ENCODE peak calls at places on chromosomes 12 and 14, in ten cellular contexts. H is T-helper 2 cell; M is GM18507; D is brain pericyte; L is activated CD4-positive, CD25-positive, alpha-beta regulatory T cell; N is SJCRH30; J is iPS-NIHi11; T is glomerular endothelial cell; R is amniotic stem cell; Z is stimulated activated naive B cell treated with anti-CD40 and anti-IgM and Interleukin-4, amounts not matched to agents 10 μg/mL and 1 μg/mL and 100 μg/mL, for 72 hours. P is an unnamed sample.

GRCh38 chr14:29906256-29906885 is 21.3 kb downstream of the PRKD1 start:
- DNase-seq in H (no peak), R (no peak), D (no peak), L (no peak), Z (no peak), T (no peak), J (peak), N (no peak), M (no peak), P (no peak)

GRCh38 chr14:52835122-52835903 is 43.9 kb upstream of the GNPNAT1 start:
- DNase-seq in D (no peak), L (no peak), J (peak), H (no peak), Z (no peak), N (no peak), R (peak), M (no peak), T (no peak), P (no peak)

GRCh38 chr12:67364228-67364627 is 95.1 kb downstream of the CAND1 start:
- DNase-seq in D (no peak), H (no peak), J (no peak), L (no peak), R (no peak), N (peak), Z (no peak), T (no peak), M (no peak), P (no peak)

GRCh38 chr14:24143511-24143910 is 2.1 kb upstream of the EMC9 start:
- DNase-seq in H (no peak), J (no peak), Z (no peak), R (no peak), T (no peak), M (no peak), L (no peak), D (no peak), N (no peak), P (no peak)

GRCh38 chr14:97077253-97077653 is 280.1 kb downstream of the VRK1 start:
- DNase-seq in L (no peak), D (no peak), M (peak), J (no peak), R (no peak), Z (no peak), H (peak), T (no peak), N (peak), P (no peak)

GRCh38 chr12:49200882-49201594 is 12.2 kb upstream of the TUBA1A start:
- DNase-seq in T (peak), Z (no peak), H (peak), J (peak), D (no peak), R (peak), M (no peak), N (peak), L (no peak), P (no peak)

GRCh38 chr14:101183376-101184103 is 280.0 kb upstream of the RTL1 start:
- DNase-seq in M (no peak), T (no peak), L (no peak), Z (no peak), D (no peak), H (no peak), N (peak), R (no peak), J (peak), P (no peak)

GRCh38 chr12:15268927-15269552 is 47.8 kb upstream of the RERG start:
- DNase-seq in R (peak), M (peak), T (peak), J (peak), D (peak), Z (no peak), N (peak), H (peak), L (no peak), P (peak)

GRCh38 chr12:102962532-102962931 is 5.1 kb downstream of the ASCL1 start:
- DNase-seq in M (no peak), Z (no peak), N (no peak), L (no peak), H (no peak), D (no peak), T (no peak), J (no peak), R (no peak), P (no peak)

GRCh38 chr14:104424406-104425072 is 155.0 kb upstream of the C14orf180 start:
- DNase-seq in L (no peak), D (no peak), R (no peak), M (no peak), Z (no peak), H (no peak), N (peak), T (no peak), J (no peak), P (no peak)

GRCh38 chr14:71319646-71320045 is 412.4 kb downstream of the PCNX1 start:
- DNase-seq in R (no peak), J (peak), H (no peak), T (no peak), L (no peak), M (no peak), D (no peak), N (peak), Z (no peak), P (no peak)

GRCh38 chr14:32254952-32255679 is 52.0 kb upstream of the RNU6-8 start:
- DNase-seq in Z (peak), L (peak), D (peak), N (peak), T (peak), M (no peak), R (no peak), J (peak), H (peak), P (peak)

GRCh38 chr14:96980835-96981234 is 183.7 kb downstream of the VRK1 start:
- DNase-seq in M (no peak), Z (no peak), D (no peak), H (no peak), J (no peak), R (no peak), L (no peak), N (no peak), T (no peak), P (no peak)

GRCh38 chr14:28299227-28299626 is 467.4 kb upstream of the FOXG1 start:
- DNase-seq in H (no peak), D (no peak), L (no peak), J (no peak), N (no peak), T (no peak), M (no peak), R (no peak), Z (no peak), P (no peak)

GRCh38 chr12:92055877-92056276 is 89.8 kb downstream of the BTG1 start:
- DNase-seq in D (no peak), L (no peak), R (no peak), Z (no peak), J (no peak), N (no peak), H (peak), T (no peak), M (no peak), P (peak)

P was measured in T follicular helper cell.